ENCODE peak calls at places on chromosomes 2 and 18, in five cellular contexts. E is endodermal cell; G is NCI-H1417; X is stimulated activated naive CD4-positive, alpha-beta T cell; O is fibroblast of the aortic adventitia. I is an unnamed sample.

GRCh38 chr18:62341423-62341920 is 16.4 kb downstream of the TNFRSF11A start:
- DNase-seq in E (no peak), G (peak), X (no peak), O (no peak), I (no peak)

GRCh38 chr2:109336296-109336695 is 207.3 kb downstream of the SH3RF3 start:
- DNase-seq in E (no peak), G (no peak), X (no peak), O (no peak), I (peak)

GRCh38 chr2:121694398-121695178 is 42.1 kb downstream of the NIFK start:
- DNase-seq in E (peak), G (no peak), X (no peak), O (peak), I (no peak)

GRCh38 chr18:59783138-59783537 is 85.9 kb upstream of the CCBE1 start:
- DNase-seq in E (peak), G (peak), X (no peak), O (peak), I (peak)

GRCh38 chr2:164840458-164840929 is 1.1 kb downstream of the COBLL1 start:
- DNase-seq in E (no peak), G (no peak), X (no peak), O (no peak), I (peak)

GRCh38 chr2:64626146-64626809 is 27.4 kb downstream of the SERTAD2 start:
- DNase-seq in E (no peak), G (peak), X (no peak), O (no peak), I (no peak)

GRCh38 chr18:13137041-13137938 is 81.3 kb upstream of the LDLRAD4 start:
- DNase-seq in E (no peak), G (peak), X (peak), O (no peak), I (peak)

GRCh38 chr2:46326231-46326980 is 29.2 kb downstream of the EPAS1 start:
- DNase-seq in E (peak), G (no peak), X (no peak), O (peak), I (peak)

GRCh38 chr2:207765960-207766582 is 3.6 kb downstream of the FZD5 start:
- DNase-seq in E (peak), G (no peak), X (no peak), O (no peak), I (no peak)

GRCh38 chr2:31231571-31232287 is 2.2 kb upstream of the EHD3 start:
- DNase-seq in E (peak), G (no peak), X (no peak), O (no peak), I (no peak)

GRCh38 chr2:217650716-217651360 is 352.0 kb downstream of the TNS1 start:
- DNase-seq in E (peak), G (peak), X (no peak), O (peak), I (peak)

GRCh38 chr18:55981712-55982475 is 393.9 kb upstream of the TCF4 start:
- DNase-seq in E (no peak), G (no peak), X (no peak), O (no peak), I (no peak)

GRCh38 chr2:101972621-101973434 is 18.9 kb upstream of the IL1R2 start:
- DNase-seq in E (no peak), G (no peak), X (no peak), O (peak), I (peak)

GRCh38 chr18:2656237-2657042 is 914 bp downstream of the SMCHD1 start:
- DNase-seq in E (peak), G (peak), X (peak), O (peak), I (peak)

GRCh38 chr2:126399001-126399400 is 257.0 kb upstream of the GYPC start:
- DNase-seq in E (peak), G (no peak), X (no peak), O (no peak), I (no peak)

GRCh38 chr2:101616411-101616810 is 81.1 kb upstream of the MAP4K4 start:
- DNase-seq in E (no peak), G (no peak), X (no peak), O (no peak), I (no peak)

GRCh38 chr18:48352051-48352755 is 57.0 kb downstream of the ZBTB7C start:
- DNase-seq in E (peak), G (no peak), X (no peak), O (no peak), I (no peak)

GRCh38 chr18:12452801-12453200 is 45.1 kb downstream of the PRELID3A start:
- DNase-seq in E (no peak), G (no peak), X (no peak), O (no peak), I (no peak)

GRCh38 chr2:16478817-16479216 is 186.8 kb downstream of the CYRIA start:
- DNase-seq in E (no peak), G (no peak), X (no peak), O (no peak), I (no peak)

GRCh38 chr2:163771596-163771995 is 35.8 kb upstream of the FIGN start:
- DNase-seq in E (no peak), G (no peak), X (no peak), O (no peak), I (no peak)

GRCh38 chr2:190636362-190636761 is 12.5 kb upstream of the NAB1 start:
- DNase-seq in E (no peak), G (no peak), X (no peak), O (peak), I (peak)

GRCh38 chr2:86453838-86454237 is 12.7 kb downstream of the KDM3A start:
- DNase-seq in E (no peak), G (no peak), X (no peak), O (peak), I (peak)

GRCh38 chr2:135679125-135679524 is 62.5 kb upstream of the UBXN4 start:
- DNase-seq in E (no peak), G (no peak), X (no peak), O (no peak), I (no peak)

GRCh38 chr18:75727479-75727878 is 300.0 kb upstream of the SMIM21 start:
- DNase-seq in E (peak), G (peak), X (no peak), O (peak), I (peak)

GRCh38 chr2:172449916-172450550 is 22.6 kb downstream of the ITGA6 start:
- DNase-seq in E (no peak), G (no peak), X (no peak), O (no peak), I (peak)

I was measured in GM03348.